ENCODE peak calls at places on chromosomes 12 and 14, in nine cellular contexts. D is IMR-90, P is tibial nerve, Z is uterus, B is transverse colon, L is right lobe of liver, T is esophagus squamous epithelium, E is adrenal gland, N is heart left ventricle. F is an unnamed sample.

GRCh38 chr14:98594156-98594555 is 677.8 kb downstream of the BCL11B start:
- DNase-seq in Z (no peak), L (no peak), N (no peak), P (no peak), E (no peak), B (no peak), D (no peak), T (no peak), F (no peak)

GRCh38 chr12:47758834-47759690 is at the start of gene RAPGEF3:
- DNase-seq in E (peak; percentile 86), T (no peak), P (peak; percentile 67), B (peak; percentile 86), N (peak; percentile 91), D (peak; percentile 75), L (peak; percentile 86), Z (peak; percentile 84), F (peak; percentile 94)

GRCh38 chr12:117832459-117833457 is 136.0 kb downstream of the KSR2 start:
- DNase-seq in P (no peak), T (no peak), E (no peak), N (no peak), B (no peak), L (no peak), D (peak; percentile 7), Z (no peak), F (no peak)

GRCh38 chr12:76250256-76250655 is 98.0 kb downstream of the BBS10 start:
- DNase-seq in B (no peak), L (no peak), T (no peak), P (no peak), N (no peak), E (no peak), D (peak; percentile 25), Z (no peak), F (no peak)

GRCh38 chr12:113673524-113674238 is 202.0 kb upstream of the LHX5 start:
- DNase-seq in T (no peak), L (no peak), D (no peak), P (no peak), Z (no peak), E (no peak), N (no peak), B (no peak), F (no peak)

GRCh38 chr12:131604859-131605258 is 106.0 kb upstream of the SFSWAP start:
- DNase-seq in T (no peak), Z (no peak), E (no peak), P (no peak), N (no peak), B (no peak), L (no peak), D (no peak), F (peak; percentile 31)

GRCh38 chr14:52926994-52927393 is 23.9 kb downstream of the FERMT2 start:
- DNase-seq in D (peak; percentile 72), N (no peak), L (no peak), T (no peak), Z (no peak), B (no peak), E (no peak), P (no peak), F (no peak)

GRCh38 chr14:67187826-67188225 is 1.4 kb upstream of the GARIN2 start:
- DNase-seq in D (peak; percentile 86), P (no peak), N (no peak), B (no peak), T (no peak), L (no peak), Z (no peak), E (no peak), F (no peak)

GRCh38 chr14:98946995-98947394 is 325.0 kb downstream of the BCL11B start:
- DNase-seq in P (no peak), L (no peak), B (no peak), Z (no peak), N (no peak), T (no peak), E (no peak), D (no peak), F (peak; percentile 31)

GRCh38 chr12:10288989-10289388 is 18.7 kb upstream of the KLRD1 start:
- DNase-seq in N (no peak), P (no peak), L (no peak), Z (no peak), B (no peak), E (no peak), T (no peak), D (no peak), F (no peak)

GRCh38 chr14:66281036-66281776 is 205.0 kb upstream of the CCDC196 start:
- DNase-seq in T (no peak), B (no peak), L (no peak), Z (peak; percentile 85), D (no peak), P (no peak), E (peak; percentile 23), N (no peak), F (no peak)

GRCh38 chr12:62893276-62893675 is 41.7 kb downstream of the PPM1H start:
- DNase-seq in T (no peak), B (no peak), P (no peak), D (no peak), L (no peak), Z (no peak), E (no peak), N (no peak), F (no peak)

GRCh38 chr14:99755629-99756603 is 37.3 kb upstream of the EML1 start:
- DNase-seq in Z (peak; percentile 89), N (peak; percentile 91), D (peak; percentile 95), B (peak; percentile 73), L (peak; percentile 87), E (peak; percentile 93), P (peak; percentile 79), T (no peak), F (peak; percentile 84)

GRCh38 chr12:26198742-26199141 is 3.4 kb downstream of the SSPN start:
- DNase-seq in E (no peak), P (no peak), D (peak; percentile 63), L (no peak), T (no peak), Z (peak; percentile 38), B (no peak), N (no peak), F (no peak)

GRCh38 chr12:13982010-13982409 is 608 bp upstream of the GRIN2B start:
- DNase-seq in T (no peak), N (no peak), P (no peak), D (no peak), Z (no peak), E (no peak), B (peak; percentile 15), L (no peak), F (no peak)

GRCh38 chr12:1500095-1500801 is 94.1 kb downstream of the FBXL14 start:
- DNase-seq in P (peak; percentile 34), B (no peak), L (no peak), D (peak; percentile 81), E (no peak), Z (no peak), N (peak; percentile 83), T (no peak), F (no peak)

GRCh38 chr14:35666429-35667043 is 132.6 kb downstream of the INSM2 start:
- DNase-seq in L (no peak), N (no peak), E (no peak), D (no peak), P (no peak), T (no peak), Z (no peak), B (no peak), F (no peak)

GRCh38 chr12:113310489-113310888 is 24.4 kb downstream of the SLC8B1 start:
- DNase-seq in B (no peak), D (no peak), Z (no peak), P (no peak), N (no peak), L (no peak), T (no peak), E (no peak), F (no peak)

DNA sequence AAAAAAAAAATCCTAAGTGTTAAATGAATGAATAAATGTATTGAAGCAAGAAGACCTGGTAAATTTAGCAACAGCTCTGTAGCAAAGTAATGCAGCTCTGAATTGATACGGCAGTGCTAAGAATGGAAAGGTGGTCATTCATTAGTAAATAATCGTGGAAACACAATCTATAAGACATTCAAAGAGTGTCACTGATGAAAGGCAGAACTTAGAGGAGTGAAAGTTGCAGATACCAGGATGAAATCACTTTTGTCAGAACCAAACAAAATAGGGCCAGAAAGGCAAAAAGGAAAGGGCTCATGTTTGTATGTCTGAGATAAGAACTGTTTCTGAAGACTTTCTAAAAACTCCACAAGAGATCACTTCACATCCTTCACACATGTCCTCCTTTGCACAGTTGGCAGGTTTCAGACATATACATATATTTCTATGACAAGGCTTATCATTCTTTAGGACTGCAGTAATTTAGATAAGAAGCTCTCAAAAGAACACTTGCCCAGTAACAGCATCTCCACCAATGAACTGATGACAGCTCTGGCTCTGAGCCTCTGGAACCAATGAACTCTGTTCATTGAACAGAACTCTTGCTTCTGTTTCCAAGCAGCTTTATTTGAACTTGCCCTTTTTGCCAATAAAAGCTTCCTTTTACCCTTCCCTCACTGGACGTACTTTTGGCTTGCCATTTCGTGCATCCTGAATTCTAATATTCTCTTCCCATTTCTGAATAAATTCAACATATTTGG is 4.2 kb upstream of the LRR1 start:
- DNase-seq in P (no peak), N (no peak), D (peak; percentile 85), B (peak; percentile 68), E (peak; percentile 29), L (no peak), T (no peak), Z (no peak), F (no peak)
- TF ChIP-seq POLR2A in P (no peak), N (no peak), D (no peak), B (no peak), E (no peak), L (no peak), T (no peak), Z (no peak), F (no peak)

GRCh38 chr12:107092669-107093546 is 441 bp downstream of the CRY1 start:
- DNase-seq in N (no peak), P (peak; percentile 19), E (no peak), B (peak; percentile 47), L (peak; percentile 65), T (peak; percentile 48), Z (peak; percentile 47), D (no peak), F (peak; percentile 89)
- H3K4me3 ChIP-seq in N (peak overlapping the region; percentile 90), P (peak overlapping the region; percentile 85), E (peak overlapping the region; percentile 71), B (peak overlapping the region; percentile 96), L (peak overlapping the region; percentile 87), T (peak overlapping the region; percentile 83), Z (peak overlapping the region; percentile 85), D (peak overlapping the region; percentile 74), F (peak overlapping the region; percentile 38)

GRCh38 chr14:105020815-105021655 is at the start of gene CDCA4:
- DNase-seq in T (peak; percentile 86), L (peak; percentile 98), E (peak; percentile 98), P (peak; percentile 96), Z (peak; percentile 96), N (peak; percentile 99), D (peak; percentile 93), B (peak; percentile 97), F (peak; percentile 99)
- TF ChIP-seq POLR2A in T (peak; percentile 81), L (peak; percentile 63), E (peak; percentile 50), P (peak; percentile 75), Z (peak; percentile 73), N (no peak), D (peak; percentile 84), B (peak; percentile 85), F (no peak)

DNA sequence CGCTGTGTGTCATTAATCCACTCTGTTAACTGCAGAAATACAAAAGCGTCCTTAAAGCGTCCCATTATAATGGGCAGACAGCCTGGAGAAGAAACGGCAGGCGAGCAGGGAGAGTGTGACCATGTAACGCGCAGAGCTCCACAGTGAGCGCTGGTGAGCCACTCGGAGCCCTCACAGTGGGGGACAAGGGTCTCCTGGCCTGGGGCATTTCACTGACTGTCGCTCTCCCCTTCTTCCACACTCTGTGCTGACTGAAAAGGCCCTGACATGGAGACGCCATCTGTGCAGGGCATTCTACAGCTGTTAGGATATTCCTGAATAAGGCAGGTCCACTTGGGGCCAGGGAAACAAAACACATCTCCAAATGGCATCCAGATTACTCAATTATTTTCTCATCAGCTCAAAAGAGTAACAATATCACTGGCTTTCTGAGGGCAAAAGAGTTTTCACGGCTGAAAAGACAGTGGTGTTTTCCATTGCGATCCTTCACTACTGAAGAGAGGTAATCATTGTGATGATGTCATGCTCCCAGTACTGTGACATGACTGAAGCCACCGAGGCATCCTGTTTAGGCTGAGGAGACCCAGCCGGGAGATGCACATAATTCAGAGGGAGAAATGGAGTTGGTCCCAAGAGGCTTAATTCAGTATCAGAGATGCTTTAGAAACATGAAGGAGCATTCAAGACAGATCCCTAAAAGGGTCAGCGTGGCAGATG is 24.1 kb downstream of the CCDC92 start:
- DNase-seq in P (no peak), E (no peak), Z (no peak), N (no peak), T (no peak), D (no peak), B (no peak), L (no peak), F (no peak)
- H3K4me3 ChIP-seq in P (no peak overlapping the region), E (no peak overlapping the region), Z (no peak overlapping the region), N (no peak overlapping the region), T (no peak overlapping the region), D (no peak overlapping the region), B (no peak overlapping the region), L (no peak overlapping the region), F (no peak overlapping the region)

F was measured in spleen.